ENCODE peak calls at places on chromosome 16, in five cellular contexts. One of them, this sample, is unnamed.

GRCh38 chr16:31505483-31505882 is 2.7 kb downstream of the RUSF1 start:
- DNase-seq in esophagus muscularis mucosa: no peak
- DNase-seq in tibial nerve: no peak
- DNase-seq in stomach: no peak
- DNase-seq in A549: no peak
- DNase-seq in this sample: no peak

GRCh38 chr16:54935411-54936085 is 4.9 kb downstream of the IRX5 start:
- DNase-seq in tibial nerve: no peak
- DNase-seq in A549: no peak
- DNase-seq in stomach: no peak
- DNase-seq in esophagus muscularis mucosa: no peak
- DNase-seq in this sample: no peak

GRCh38 chr16:67154578-67155304 is 3.9 kb upstream of the B3GNT9 start:
- DNase-seq in A549: no peak
- DNase-seq in tibial nerve: no peak
- DNase-seq in esophagus muscularis mucosa: no peak
- DNase-seq in stomach: no peak
- DNase-seq in this sample: no peak

GRCh38 chr16:35559911-35560636 is 2100.7 kb downstream of the TP53TG3F start:
- DNase-seq in stomach: no peak
- DNase-seq in esophagus muscularis mucosa: no peak
- DNase-seq in A549: no peak
- DNase-seq in tibial nerve: no peak
- DNase-seq in this sample: no peak

GRCh38 chr16:27145630-27146029 is 57.7 kb upstream of the KDM8 start:
- DNase-seq in A549: no peak
- DNase-seq in tibial nerve: no peak
- DNase-seq in esophagus muscularis mucosa: no peak
- DNase-seq in stomach: no peak
- DNase-seq in this sample: no peak

GRCh38 chr16:67151431-67152097 is 766 bp upstream of the B3GNT9 start:
- DNase-seq in esophagus muscularis mucosa: no peak
- DNase-seq in stomach: no peak
- DNase-seq in A549: peak
- DNase-seq in tibial nerve: no peak
- DNase-seq in this sample: no peak

GRCh38 chr16:14405611-14406537 is 224.2 kb downstream of the PARN start:
- DNase-seq in esophagus muscularis mucosa: no peak
- DNase-seq in A549: no peak
- DNase-seq in stomach: peak
- DNase-seq in tibial nerve: no peak
- DNase-seq in this sample: peak

GRCh38 chr16:17313085-17313611 is 157.6 kb downstream of the XYLT1 start:
- DNase-seq in A549: no peak
- DNase-seq in stomach: no peak
- DNase-seq in tibial nerve: peak
- DNase-seq in esophagus muscularis mucosa: no peak
- DNase-seq in this sample: peak

GRCh38 chr16:80285089-80285488 is 255.7 kb upstream of the DYNLRB2 start:
- DNase-seq in A549: no peak
- DNase-seq in stomach: no peak
- DNase-seq in tibial nerve: no peak
- DNase-seq in esophagus muscularis mucosa: no peak
- DNase-seq in this sample: no peak

GRCh38 chr16:67931712-67932461 is at the start of gene CTRL:
- DNase-seq in A549: no peak
- DNase-seq in tibial nerve: no peak
- DNase-seq in stomach: no peak
- DNase-seq in esophagus muscularis mucosa: no peak
- DNase-seq in this sample: no peak

GRCh38 chr16:264440-264951 is 11.2 kb downstream of the RGS11 start:
- DNase-seq in stomach: no peak
- DNase-seq in tibial nerve: no peak
- DNase-seq in esophagus muscularis mucosa: no peak
- DNase-seq in A549: no peak
- DNase-seq in this sample: no peak

GRCh38 chr16:26316683-26317464 is 625.1 kb downstream of the HS3ST4 start:
- DNase-seq in tibial nerve: no peak
- DNase-seq in stomach: no peak
- DNase-seq in A549: no peak
- DNase-seq in esophagus muscularis mucosa: no peak
- DNase-seq in this sample: no peak

GRCh38 chr16:5058476-5058875 is 7.3 kb downstream of the C16orf89 start:
- DNase-seq in stomach: no peak
- DNase-seq in tibial nerve: no peak
- DNase-seq in A549: peak
- DNase-seq in esophagus muscularis mucosa: no peak
- DNase-seq in this sample: no peak

GRCh38 chr16:86572041-86572521 is 5.5 kb downstream of the FOXC2 start:
- DNase-seq in stomach: no peak
- DNase-seq in A549: no peak
- DNase-seq in esophagus muscularis mucosa: no peak
- DNase-seq in tibial nerve: no peak
- DNase-seq in this sample: peak

GRCh38 chr16:19468300-19468699 is 50.6 kb downstream of the TMC5 start:
- DNase-seq in esophagus muscularis mucosa: no peak
- DNase-seq in stomach: no peak
- DNase-seq in A549: no peak
- DNase-seq in tibial nerve: no peak
- DNase-seq in this sample: no peak

GRCh38 chr16:58299757-58300349 is 5.0 kb upstream of the PRSS54 start:
- DNase-seq in A549: no peak
- DNase-seq in tibial nerve: no peak
- DNase-seq in esophagus muscularis mucosa: no peak
- DNase-seq in stomach: peak
- DNase-seq in this sample: no peak

GRCh38 chr16:22313876-22314470 is 16.8 kb downstream of the POLR3E start:
- DNase-seq in stomach: peak
- DNase-seq in A549: no peak
- DNase-seq in tibial nerve: no peak
- DNase-seq in esophagus muscularis mucosa: no peak
- DNase-seq in this sample: no peak

GRCh38 chr16:20857281-20857680 is 42.9 kb downstream of the DCUN1D3 start:
- DNase-seq in esophagus muscularis mucosa: no peak
- DNase-seq in stomach: no peak
- DNase-seq in A549: no peak
- DNase-seq in tibial nerve: no peak
- DNase-seq in this sample: no peak

GRCh38 chr16:81987706-81988105 is 23.6 kb downstream of the SDR42E1 start:
- DNase-seq in tibial nerve: no peak
- DNase-seq in A549: no peak
- DNase-seq in stomach: peak
- DNase-seq in esophagus muscularis mucosa: peak
- DNase-seq in this sample: no peak

GRCh38 chr16:4548124-4548523 is 8.0 kb upstream of the C16orf96 start:
- DNase-seq in esophagus muscularis mucosa: no peak
- DNase-seq in A549: no peak
- DNase-seq in tibial nerve: no peak
- DNase-seq in stomach: peak
- DNase-seq in this sample: no peak

GRCh38 chr16:8677481-8677880 is 3.1 kb downstream of the ABAT start:
- DNase-seq in esophagus muscularis mucosa: no peak
- DNase-seq in A549: no peak
- DNase-seq in tibial nerve: no peak
- DNase-seq in stomach: no peak
- DNase-seq in this sample: no peak

GRCh38 chr16:19223235-19223847 is 55.3 kb downstream of the SYT17 start:
- DNase-seq in esophagus muscularis mucosa: no peak
- DNase-seq in tibial nerve: peak
- DNase-seq in stomach: peak
- DNase-seq in A549: no peak
- DNase-seq in this sample: no peak

GRCh38 chr16:64983983-64984382 is 137.9 kb downstream of the CDH11 start:
- DNase-seq in A549: no peak
- DNase-seq in stomach: no peak
- DNase-seq in tibial nerve: peak
- DNase-seq in esophagus muscularis mucosa: no peak
- DNase-seq in this sample: no peak

GRCh38 chr16:85306071-85306792 is 194.0 kb upstream of the CIBAR2 start:
- DNase-seq in esophagus muscularis mucosa: peak
- DNase-seq in A549: no peak
- DNase-seq in stomach: peak
- DNase-seq in tibial nerve: peak
- DNase-seq in this sample: peak

GRCh38 chr16:59385953-59386352 is 651.8 kb upstream of the GOT2 start:
- DNase-seq in A549: no peak
- DNase-seq in esophagus muscularis mucosa: peak
- DNase-seq in tibial nerve: peak
- DNase-seq in stomach: no peak
- DNase-seq in this sample: no peak

GRCh38 chr16:56903866-56904265 is 28.1 kb upstream of the HERPUD1 start:
- DNase-seq in esophagus muscularis mucosa: no peak
- DNase-seq in A549: no peak
- DNase-seq in stomach: no peak
- DNase-seq in tibial nerve: no peak
- DNase-seq in this sample: no peak

GRCh38 chr16:67456383-67457140 is 24.4 kb downstream of the ATP6V0D1 start:
- DNase-seq in tibial nerve: no peak
- DNase-seq in A549: peak
- DNase-seq in stomach: peak
- DNase-seq in esophagus muscularis mucosa: no peak
- DNase-seq in this sample: peak

GRCh38 chr16:13036600-13036999 is 135.2 kb downstream of the SHISA9 start:
- DNase-seq in A549: peak
- DNase-seq in stomach: peak
- DNase-seq in esophagus muscularis mucosa: no peak
- DNase-seq in tibial nerve: peak
- DNase-seq in this sample: no peak

GRCh38 chr16:16183562-16183961 is 39.7 kb downstream of the ABCC6 start:
- DNase-seq in stomach: no peak
- DNase-seq in A549: no peak
- DNase-seq in tibial nerve: no peak
- DNase-seq in esophagus muscularis mucosa: no peak
- DNase-seq in this sample: no peak
- TF ChIP-seq CTCF in stomach: no peak
- TF ChIP-seq CTCF in A549: peak
- TF ChIP-seq CTCF in tibial nerve: no peak
- TF ChIP-seq CTCF in esophagus muscularis mucosa: no peak
- TF ChIP-seq CTCF in this sample: no peak

GRCh38 chr16:23486480-23486879 is 23.8 kb downstream of the GGA2 start:
- DNase-seq in tibial nerve: no peak
- DNase-seq in A549: no peak
- DNase-seq in stomach: no peak
- DNase-seq in esophagus muscularis mucosa: no peak
- DNase-seq in this sample: no peak
- TF ChIP-seq EP300 in tibial nerve: no peak
- TF ChIP-seq EP300 in A549: no peak
- TF ChIP-seq EP300 in stomach: no peak
- TF ChIP-seq EP300 in esophagus muscularis mucosa: no peak
- TF ChIP-seq EP300 in this sample: no peak

DNA sequence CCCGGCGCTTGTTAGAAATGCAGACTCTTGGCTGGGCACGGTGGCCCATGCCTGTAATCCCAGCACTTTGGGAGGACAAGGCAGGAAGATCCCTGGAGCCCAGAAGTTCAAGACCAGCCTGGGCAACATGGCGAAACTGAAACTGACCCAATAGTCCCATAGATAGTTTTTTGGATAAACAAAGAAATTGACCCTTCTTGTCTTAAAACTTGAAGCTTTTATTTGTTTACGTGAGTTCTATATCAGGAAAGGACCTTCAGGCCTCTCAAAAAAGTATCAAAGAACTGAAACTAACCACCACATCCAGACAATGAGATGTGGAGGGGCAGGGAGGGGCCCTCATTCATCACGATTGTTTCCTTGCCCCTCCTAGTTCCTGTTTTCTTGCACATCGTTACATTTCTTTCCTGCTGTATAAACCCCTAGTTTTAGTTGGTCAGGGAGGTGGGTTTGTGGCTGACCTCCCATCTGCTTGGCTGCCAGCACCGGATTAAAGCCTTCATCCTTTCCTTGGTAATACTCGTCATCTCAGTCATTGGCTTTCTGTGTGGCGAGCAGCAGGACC is 29.9 kb upstream of the PRM1 start:
- DNase-seq in esophagus muscularis mucosa: no peak
- DNase-seq in stomach: no peak
- DNase-seq in tibial nerve: no peak
- DNase-seq in A549: no peak
- DNase-seq in this sample: no peak
- H3K4me3 ChIP-seq in esophagus muscularis mucosa: no peak
- H3K4me3 ChIP-seq in stomach: no peak
- H3K4me3 ChIP-seq in tibial nerve: no peak
- H3K4me3 ChIP-seq in A549: no peak
- H3K4me3 ChIP-seq in this sample: no peak

GRCh38 chr16:23539984-23540816 is 16.9 kb downstream of the EARS2 start:
- DNase-seq in A549: peak
- DNase-seq in stomach: no peak
- DNase-seq in esophagus muscularis mucosa: no peak
- DNase-seq in tibial nerve: no peak
- DNase-seq in this sample: no peak
- TF ChIP-seq CTCF in A549: no peak
- TF ChIP-seq CTCF in stomach: no peak
- TF ChIP-seq CTCF in esophagus muscularis mucosa: no peak
- TF ChIP-seq CTCF in tibial nerve: no peak
- TF ChIP-seq CTCF in this sample: no peak

GRCh38 chr16:46757339-46758050 is 9.4 kb upstream of the MYLK3 start:
- DNase-seq in A549: no peak
- DNase-seq in esophagus muscularis mucosa: no peak
- DNase-seq in stomach: peak
- DNase-seq in tibial nerve: no peak
- DNase-seq in this sample: no peak
- TF ChIP-seq EP300 in A549: no peak
- TF ChIP-seq EP300 in esophagus muscularis mucosa: no peak
- TF ChIP-seq EP300 in stomach: no peak
- TF ChIP-seq EP300 in tibial nerve: no peak
- TF ChIP-seq EP300 in this sample: no peak

DNA sequence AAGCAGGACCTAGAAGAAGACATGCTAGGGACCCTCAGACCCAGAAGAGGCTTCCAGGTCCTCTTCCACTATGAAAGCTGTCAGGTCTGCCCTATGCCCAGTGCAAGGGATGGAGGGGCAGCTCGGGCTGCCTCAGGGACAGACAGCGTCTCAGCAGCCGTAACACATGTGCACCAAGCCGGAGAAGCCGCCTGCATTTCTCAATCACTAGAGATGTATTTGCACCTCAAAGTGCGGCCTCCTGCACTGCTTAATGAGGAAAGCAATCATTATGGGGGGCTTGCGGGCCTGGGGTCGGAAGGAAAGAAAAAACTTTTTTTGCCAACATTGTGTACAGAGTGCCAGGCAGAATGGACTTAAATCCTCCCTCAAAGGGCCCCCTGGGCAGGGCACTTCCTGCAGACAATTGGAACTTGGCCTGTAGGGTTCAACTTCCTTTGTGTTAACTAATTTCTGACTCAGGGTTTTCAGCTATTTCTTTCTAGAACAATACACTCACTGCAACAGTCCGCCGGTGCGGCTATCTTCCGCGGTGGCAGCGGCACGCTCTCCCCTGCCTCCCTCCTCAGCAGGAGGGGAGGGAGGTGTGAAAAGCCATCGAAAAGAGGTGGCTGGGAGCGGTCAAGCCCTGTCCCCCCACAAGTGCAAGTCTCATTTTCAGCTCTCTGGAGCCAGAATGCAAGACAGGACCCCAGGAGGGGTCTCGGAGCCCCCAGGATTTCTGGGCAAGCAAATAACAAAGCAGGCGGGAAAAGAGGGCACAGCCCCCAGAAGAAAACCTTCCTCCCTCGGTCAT is 101.2 kb downstream of the ZNF423 start:
- DNase-seq in stomach: no peak
- DNase-seq in A549: no peak
- DNase-seq in tibial nerve: peak
- DNase-seq in esophagus muscularis mucosa: no peak
- DNase-seq in this sample: no peak
- H3K4me3 ChIP-seq in stomach: peak
- H3K4me3 ChIP-seq in A549: peak
- H3K4me3 ChIP-seq in tibial nerve: peak
- H3K4me3 ChIP-seq in esophagus muscularis mucosa: peak
- H3K4me3 ChIP-seq in this sample: peak

This sample was measured in sigmoid colon.